ENCODE peak calls at places on chromosomes 11 and 22, in seven cellular contexts. Q, S, C, R, U, F and Z are unnamed samples. For H3K4me1, the result is how much of the 10 kb centered on the place peaks cover.

GRCh38 chr11:368414-369335 is 624 bp upstream of the B4GALNT4 start:
- DNase-seq in Q (no peak), S (no peak), C (peak), R (no peak), U (no peak), F (no peak), Z (no peak)

GRCh38 chr11:28922351-28922981 is 814.3 kb downstream of the METTL15 start:
- DNase-seq in Q (no peak), S (no peak), C (peak), R (no peak), U (no peak), F (no peak), Z (no peak)

GRCh38 chr11:111360150-111361043 is 18.7 kb downstream of the POU2AF1 start:
- DNase-seq in Q (no peak), S (peak), C (no peak), R (no peak), U (no peak), F (no peak), Z (no peak)

GRCh38 chr11:112321521-112322172 is 61.0 kb upstream of the PLET1 start:
- DNase-seq in Q (peak), S (peak), C (peak), R (no peak), U (peak), F (peak), Z (no peak)

GRCh38 chr22:26404851-26405357 is 24.2 kb upstream of the ASPHD2 start:
- DNase-seq in Q (no peak), S (no peak), C (no peak), R (no peak), U (no peak), F (no peak), Z (no peak)

GRCh38 chr11:91299980-91300379 is 924.6 kb upstream of the FAT3 start:
- DNase-seq in Q (no peak), S (no peak), C (peak), R (no peak), U (no peak), F (peak), Z (no peak)

GRCh38 chr11:122656631-122657101 is 1.1 kb downstream of the UBASH3B start:
- DNase-seq in Q (peak), S (peak), C (peak), R (peak), U (peak), F (peak), Z (no peak)

GRCh38 chr11:75777461-75778110 is 9.0 kb downstream of the DGAT2 start:
- DNase-seq in Q (no peak), S (no peak), C (no peak), R (no peak), U (no peak), F (no peak), Z (no peak)

GRCh38 chr11:2725367-2726300 is 25.8 kb upstream of the KCNQ1OT1 start:
- DNase-seq in Q (peak), S (peak), C (peak), R (peak), U (peak), F (peak), Z (peak)

GRCh38 chr11:13929551-13929950 is 33.0 kb upstream of the SPON1 start:
- DNase-seq in Q (no peak), S (no peak), C (no peak), R (no peak), U (no peak), F (no peak), Z (no peak)

GRCh38 chr11:78476066-78476465 is 58.4 kb upstream of the GAB2 start:
- DNase-seq in Q (no peak), S (no peak), C (no peak), R (no peak), U (no peak), F (no peak), Z (no peak)
- H3K4me1 ChIP-seq in Q (under half), S (under half), C (under half), R (under half), U (under half), F (under half), Z (under half)

GRCh38 chr11:118265954-118266353 is 1.9 kb upstream of the MPZL2 start:
- DNase-seq in Q (peak), S (no peak), C (no peak), R (peak), U (peak), F (no peak), Z (no peak)

GRCh38 chr11:118267486-118267885 is 3.4 kb upstream of the MPZL2 start:
- DNase-seq in Q (no peak), S (no peak), C (no peak), R (no peak), U (no peak), F (no peak), Z (no peak)

GRCh38 chr11:118263109-118263508 is 988 bp downstream of the MPZL2 start:
- DNase-seq in Q (no peak), S (no peak), C (no peak), R (no peak), U (no peak), F (no peak), Z (no peak)

GRCh38 chr11:118264568-118265470 is 722 bp upstream of the MPZL2 start:
- DNase-seq in Q (no peak), S (no peak), C (no peak), R (no peak), U (no peak), F (no peak), Z (no peak)

GRCh38 chr11:118263694-118264567 is at the start of gene MPZL2:
- DNase-seq in Q (peak), S (peak), C (no peak), R (peak), U (peak), F (no peak), Z (no peak)
- TF ChIP-seq CTCF in Q (no peak), S (no peak), C (no peak), R (no peak), U (no peak), F (no peak), Z (no peak)

GRCh38 chr22:46732041-46732379 is 6.0 kb downstream of the CERK start:
- DNase-seq in Q (no peak), S (no peak), C (no peak), R (no peak), U (no peak), F (no peak), Z (no peak)
- H3K4me1 ChIP-seq in Q (half or more), S (half or more), C (under half), R (under half), U (half or more), F (under half), Z (under half)

DNA sequence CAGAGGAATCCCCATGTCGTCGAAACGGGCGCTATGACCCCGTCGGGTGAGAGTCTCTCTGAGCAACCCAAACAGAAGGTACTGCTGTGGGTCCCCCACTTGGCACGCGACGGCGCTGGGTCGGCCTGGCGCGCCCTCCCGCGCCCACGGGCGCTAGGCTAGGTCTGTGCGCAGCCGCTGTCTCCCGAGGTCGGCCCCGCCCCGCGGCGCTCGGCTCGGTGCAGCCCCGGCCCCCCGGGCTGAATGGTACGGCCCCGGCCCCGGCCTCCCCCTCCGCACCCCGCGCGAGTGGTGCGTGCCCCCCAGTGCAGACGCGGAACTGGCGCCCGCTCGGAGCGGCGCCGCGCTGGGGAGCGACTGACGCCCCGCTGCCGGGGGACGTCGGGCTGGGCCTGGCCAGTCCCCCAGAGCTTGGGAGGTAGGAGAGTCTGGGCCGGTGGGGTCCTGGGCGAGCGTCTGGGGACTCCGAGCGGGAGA is at the start of gene MADD:
- DNase-seq in Q (peak), S (peak), C (peak), R (peak), U (peak), F (peak), Z (peak)
- TF ChIP-seq CTCF in Q (no peak), S (no peak), C (no peak), R (no peak), U (no peak), F (no peak), Z (no peak)

GRCh38 chr11:44226945-44227344 is 83.0 kb downstream of the ALX4 start:
- DNase-seq in Q (no peak), S (no peak), C (no peak), R (no peak), U (no peak), F (no peak), Z (no peak)

GRCh38 chr11:44223261-44223660 is 86.7 kb downstream of the ALX4 start:
- DNase-seq in Q (no peak), S (no peak), C (peak), R (no peak), U (no peak), F (no peak), Z (no peak)

GRCh38 chr11:44226472-44226871 is 83.5 kb downstream of the ALX4 start:
- DNase-seq in Q (no peak), S (no peak), C (no peak), R (no peak), U (no peak), F (no peak), Z (no peak)

GRCh38 chr11:44221992-44222391 is 87.9 kb downstream of the ALX4 start:
- DNase-seq in Q (no peak), S (no peak), C (no peak), R (no peak), U (no peak), F (no peak), Z (no peak)

GRCh38 chr11:44224867-44225501 is 85.0 kb downstream of the ALX4 start:
- DNase-seq in Q (no peak), S (no peak), C (no peak), R (no peak), U (no peak), F (no peak), Z (no peak)
- H3K4me1 ChIP-seq in Q (under half), S (under half), C (under half), R (under half), U (under half), F (under half), Z (under half)

DNA sequence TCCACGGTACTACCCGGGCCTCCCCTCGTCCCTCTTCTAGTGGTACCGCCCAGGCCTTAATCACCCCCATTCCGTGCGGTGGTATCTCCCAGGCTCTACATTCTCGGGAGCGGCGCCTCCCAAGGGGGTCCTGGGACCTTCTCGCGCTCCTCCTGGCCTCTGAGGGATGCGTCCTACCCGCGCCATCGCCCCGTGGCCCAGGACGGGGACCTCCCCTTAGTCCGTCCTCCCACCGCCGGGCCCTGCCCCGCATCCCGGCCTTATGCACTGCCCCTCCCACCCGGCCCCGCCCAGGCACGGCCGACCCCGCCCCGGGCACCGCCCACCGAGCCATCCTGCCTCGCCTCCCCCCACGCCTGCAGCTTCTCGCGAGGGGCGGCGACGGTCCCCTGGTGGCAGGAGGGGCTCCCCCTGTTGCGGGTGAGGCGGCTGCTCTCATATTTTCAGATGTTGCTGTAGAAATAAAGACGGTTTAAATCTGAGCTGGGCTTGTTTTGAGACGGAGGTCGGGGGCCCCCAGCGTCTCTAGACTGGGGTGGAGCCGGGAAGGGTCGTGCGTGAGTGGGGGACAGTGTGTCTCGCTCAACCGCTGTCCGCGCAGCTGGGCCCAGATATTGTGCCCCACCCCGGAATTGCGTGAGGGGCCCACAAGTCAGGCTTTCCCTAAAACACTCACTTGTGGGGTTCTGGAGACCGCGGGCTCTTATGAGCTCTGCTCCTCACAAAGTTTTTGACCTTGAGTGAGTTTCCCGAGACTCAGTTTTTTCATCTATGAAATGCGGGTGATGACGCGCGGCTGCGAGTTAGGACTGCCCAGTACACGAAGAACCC is 845 bp upstream of the RAB1B start:
- DNase-seq in Q (peak), S (peak), C (peak), R (peak), U (peak), F (peak), Z (peak)
- TF ChIP-seq CTCF in Q (no peak), S (no peak), C (peak), R (peak), U (peak), F (no peak), Z (no peak)